ENCODE peak calls at places on chromosomes 7 and 10, in four cellular contexts. One of them, this sample, is unnamed.
A peak's percentile ranks its signal among the peaks of the same experiment; 100 is the strongest.

GRCh38 chr7:26624839-26625238 is 239.6 kb downstream of the SKAP2 start:
- DNase-seq in Panc1: no peak
- DNase-seq in DND-41: no peak
- DNase-seq in tibial nerve: no peak
- DNase-seq in this sample: no peak

GRCh38 chr10:26528715-26529393 is 90.7 kb downstream of the APBB1IP start:
- DNase-seq in DND-41: no peak
- DNase-seq in Panc1: no peak
- DNase-seq in tibial nerve: no peak
- DNase-seq in this sample: no peak

GRCh38 chr7:139043823-139044812 is 8.3 kb upstream of the ZC3HAV1L start:
- DNase-seq in tibial nerve: no peak
- DNase-seq in DND-41: peak; percentile 30
- DNase-seq in Panc1: no peak
- DNase-seq in this sample: peak; percentile 67

GRCh38 chr7:33062023-33062781 is at the start of gene NT5C3A:
- DNase-seq in tibial nerve: no peak
- DNase-seq in Panc1: no peak
- DNase-seq in DND-41: peak; percentile 50
- DNase-seq in this sample: peak; percentile 7

GRCh38 chr7:91892099-91892788 is 11.7 kb upstream of the MTERF1 start:
- DNase-seq in DND-41: no peak
- DNase-seq in Panc1: no peak
- DNase-seq in tibial nerve: no peak
- DNase-seq in this sample: no peak

GRCh38 chr10:22323538-22324305 is 2.8 kb downstream of the BMI1 start:
- DNase-seq in Panc1: no peak
- DNase-seq in DND-41: no peak
- DNase-seq in tibial nerve: no peak
- DNase-seq in this sample: no peak

GRCh38 chr7:45178241-45179225 is 20.9 kb downstream of the RAMP3 start:
- DNase-seq in tibial nerve: no peak
- DNase-seq in DND-41: peak; percentile 18
- DNase-seq in Panc1: no peak
- DNase-seq in this sample: no peak

GRCh38 chr10:86362129-86362527 is 4.5 kb downstream of the GRID1 start:
- DNase-seq in tibial nerve: no peak
- DNase-seq in DND-41: no peak
- DNase-seq in Panc1: no peak
- DNase-seq in this sample: no peak

GRCh38 chr7:122632238-122632637 is 66.7 kb downstream of the RNF133 start:
- DNase-seq in tibial nerve: no peak
- DNase-seq in DND-41: no peak
- DNase-seq in Panc1: no peak
- DNase-seq in this sample: no peak

GRCh38 chr10:114635797-114636550 is 22.1 kb downstream of the ABLIM1 start:
- DNase-seq in Panc1: no peak
- DNase-seq in DND-41: no peak
- DNase-seq in tibial nerve: no peak
- DNase-seq in this sample: no peak

GRCh38 chr7:64881461-64882287 is 21.4 kb upstream of the ZNF273 start:
- DNase-seq in Panc1: no peak
- DNase-seq in tibial nerve: no peak
- DNase-seq in DND-41: no peak
- DNase-seq in this sample: no peak

GRCh38 chr10:73814896-73815718 is 3.7 kb upstream of the NDST2 start:
- DNase-seq in tibial nerve: no peak
- DNase-seq in Panc1: no peak
- DNase-seq in DND-41: no peak
- DNase-seq in this sample: no peak

GRCh38 chr10:122525788-122526187 is 34.8 kb upstream of the DMBT1 start:
- DNase-seq in DND-41: no peak
- DNase-seq in tibial nerve: no peak
- DNase-seq in Panc1: no peak
- DNase-seq in this sample: no peak

GRCh38 chr7:90383879-90384278 is 19.4 kb upstream of the CLDN12 start:
- DNase-seq in Panc1: no peak
- DNase-seq in DND-41: no peak
- DNase-seq in tibial nerve: no peak
- DNase-seq in this sample: no peak

GRCh38 chr7:150938566-150938965 is 39.6 kb downstream of the KCNH2 start:
- DNase-seq in tibial nerve: no peak
- DNase-seq in DND-41: no peak
- DNase-seq in Panc1: no peak
- DNase-seq in this sample: no peak

GRCh38 chr10:17764142-17764541 is 12.1 kb downstream of the TMEM236 start:
- DNase-seq in DND-41: no peak
- DNase-seq in tibial nerve: no peak
- DNase-seq in Panc1: no peak
- DNase-seq in this sample: no peak

GRCh38 chr7:98483276-98483963 is 82.5 kb upstream of the BAIAP2L1 start:
- DNase-seq in DND-41: no peak
- DNase-seq in Panc1: no peak
- DNase-seq in tibial nerve: no peak
- DNase-seq in this sample: no peak

GRCh38 chr10:70693619-70694286 is 21.4 kb downstream of the ADAMTS14 start:
- DNase-seq in DND-41: no peak
- DNase-seq in tibial nerve: peak; percentile 55
- DNase-seq in Panc1: no peak
- DNase-seq in this sample: no peak

GRCh38 chr10:130300608-130301025 is 164.4 kb downstream of the GLRX3 start:
- DNase-seq in DND-41: no peak
- DNase-seq in tibial nerve: no peak
- DNase-seq in Panc1: no peak
- DNase-seq in this sample: peak; percentile 18

GRCh38 chr10:11012880-11013279 is 4.8 kb upstream of the CELF2 start:
- DNase-seq in Panc1: no peak
- DNase-seq in tibial nerve: no peak
- DNase-seq in DND-41: no peak
- DNase-seq in this sample: no peak

GRCh38 chr10:85266808-85267207 is 938.4 kb downstream of the CCSER2 start:
- DNase-seq in tibial nerve: no peak
- DNase-seq in Panc1: no peak
- DNase-seq in DND-41: no peak
- DNase-seq in this sample: no peak

GRCh38 chr10:3499120-3499519 is 285.9 kb downstream of the KLF6 start:
- DNase-seq in Panc1: no peak
- DNase-seq in tibial nerve: no peak
- DNase-seq in DND-41: no peak
- DNase-seq in this sample: no peak

GRCh38 chr10:43214956-43215561 is 51.8 kb downstream of the RASGEF1A start:
- DNase-seq in DND-41: no peak
- DNase-seq in Panc1: no peak
- DNase-seq in tibial nerve: no peak
- DNase-seq in this sample: no peak

GRCh38 chr7:91293840-91294239 is 29.6 kb downstream of the FZD1 start:
- DNase-seq in Panc1: no peak
- DNase-seq in tibial nerve: no peak
- DNase-seq in DND-41: no peak
- DNase-seq in this sample: no peak

GRCh38 chr10:30103595-30104310 is 44.4 kb upstream of the JCAD start:
- DNase-seq in tibial nerve: no peak
- DNase-seq in Panc1: no peak
- DNase-seq in DND-41: no peak
- DNase-seq in this sample: no peak

GRCh38 chr7:83520706-83521105 is 128.2 kb downstream of the SEMA3E start:
- DNase-seq in Panc1: no peak
- DNase-seq in DND-41: no peak
- DNase-seq in tibial nerve: no peak
- DNase-seq in this sample: no peak

GRCh38 chr7:86629-87028 is 105.7 kb upstream of the FAM20C start:
- DNase-seq in DND-41: no peak
- DNase-seq in Panc1: no peak
- DNase-seq in tibial nerve: no peak
- DNase-seq in this sample: no peak

GRCh38 chr7:23356726-23357125 is 57.6 kb downstream of the MALSU1 start:
- DNase-seq in Panc1: no peak
- DNase-seq in tibial nerve: no peak
- DNase-seq in DND-41: no peak
- DNase-seq in this sample: no peak

GRCh38 chr7:158404031-158404761 is 183.4 kb downstream of the PTPRN2 start:
- DNase-seq in Panc1: no peak
- DNase-seq in tibial nerve: no peak
- DNase-seq in DND-41: no peak
- DNase-seq in this sample: no peak
- H3K27ac ChIP-seq in Panc1: no peak overlapping the region
- H3K27ac ChIP-seq in tibial nerve: no peak overlapping the region
- H3K27ac ChIP-seq in DND-41: no peak overlapping the region
- H3K27ac ChIP-seq in this sample: no peak overlapping the region

GRCh38 chr7:74078461-74078860 is 5.1 kb upstream of the LIMK1 start:
- DNase-seq in DND-41: no peak
- DNase-seq in Panc1: no peak
- DNase-seq in tibial nerve: no peak
- DNase-seq in this sample: no peak
- H3K9me3 ChIP-seq in DND-41: no peaks in the 10 kb centered on the region
- H3K9me3 ChIP-seq in Panc1: no peaks in the 10 kb centered on the region
- H3K9me3 ChIP-seq in tibial nerve: no peaks in the 10 kb centered on the region
- H3K9me3 ChIP-seq in this sample: no peaks in the 10 kb centered on the region

GRCh38 chr7:46685051-46685450 is 764.0 kb upstream of the IGFBP3 start:
- DNase-seq in DND-41: no peak
- DNase-seq in tibial nerve: no peak
- DNase-seq in Panc1: no peak
- DNase-seq in this sample: no peak
- TF ChIP-seq CTCF in DND-41: no peak
- TF ChIP-seq CTCF in tibial nerve: no peak
- TF ChIP-seq CTCF in Panc1: peak; percentile 16
- TF ChIP-seq CTCF in this sample: no peak

DNA sequence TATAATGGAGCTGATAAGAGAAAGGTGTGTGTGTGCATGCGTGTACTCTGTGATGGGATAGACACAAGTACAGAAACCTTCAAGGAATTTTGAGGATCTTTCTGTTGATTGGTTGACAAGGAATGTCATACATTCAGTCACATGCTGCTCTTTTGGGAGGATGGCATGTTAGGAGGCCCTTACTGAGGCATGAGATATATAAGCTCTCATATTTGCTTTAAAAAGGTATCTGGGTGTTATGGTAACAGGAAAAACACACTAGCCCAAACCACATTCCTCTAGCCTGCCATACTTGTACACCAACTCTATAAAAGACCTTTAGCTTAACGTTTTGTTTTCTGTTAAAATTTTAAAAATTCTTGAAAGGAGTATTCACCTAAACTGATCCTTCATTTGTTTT is 72.5 kb upstream of the EGFR start:
- DNase-seq in tibial nerve: no peak
- DNase-seq in Panc1: no peak
- DNase-seq in DND-41: no peak
- DNase-seq in this sample: no peak
- H3K27ac ChIP-seq in tibial nerve: no peak overlapping the region
- H3K27ac ChIP-seq in Panc1: no peak overlapping the region
- H3K27ac ChIP-seq in DND-41: no peak overlapping the region
- H3K27ac ChIP-seq in this sample: no peak overlapping the region

GRCh38 chr7:34382166-34382893 is 275.7 kb upstream of the NPSR1 start:
- DNase-seq in tibial nerve: no peak
- DNase-seq in DND-41: no peak
- DNase-seq in Panc1: no peak
- DNase-seq in this sample: no peak
- H3K9me3 ChIP-seq in tibial nerve: no peaks in the 10 kb centered on the region
- H3K9me3 ChIP-seq in DND-41: peaks cover 11% of the 10 kb centered on the region
- H3K9me3 ChIP-seq in Panc1: peaks cover 4% of the 10 kb centered on the region
- H3K9me3 ChIP-seq in this sample: peaks cover 7% of the 10 kb centered on the region

DNA sequence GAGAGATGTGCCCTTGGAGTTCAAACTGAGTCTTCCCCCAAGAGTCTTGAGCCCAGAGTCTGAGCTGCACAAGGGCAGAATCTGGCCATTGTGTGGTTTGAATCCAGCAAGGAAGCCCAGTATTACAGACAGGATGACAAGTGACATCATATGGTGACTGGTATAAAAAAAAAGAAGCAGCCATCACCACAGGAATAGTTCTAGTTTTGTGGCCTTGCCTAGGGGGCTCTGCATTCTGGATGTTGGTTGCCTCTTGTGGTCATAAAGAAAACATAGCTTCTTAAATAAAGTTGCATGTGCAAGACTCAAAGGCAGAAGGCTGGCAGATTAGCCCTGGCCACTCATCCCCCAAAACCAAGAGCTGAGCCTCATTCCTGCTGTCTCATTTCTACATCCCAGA is 16.8 kb upstream of the LRRC72 start:
- DNase-seq in DND-41: no peak
- DNase-seq in tibial nerve: no peak
- DNase-seq in Panc1: no peak
- DNase-seq in this sample: no peak
- TF ChIP-seq CTCF in DND-41: no peak
- TF ChIP-seq CTCF in tibial nerve: no peak
- TF ChIP-seq CTCF in Panc1: no peak
- TF ChIP-seq CTCF in this sample: no peak

DNA sequence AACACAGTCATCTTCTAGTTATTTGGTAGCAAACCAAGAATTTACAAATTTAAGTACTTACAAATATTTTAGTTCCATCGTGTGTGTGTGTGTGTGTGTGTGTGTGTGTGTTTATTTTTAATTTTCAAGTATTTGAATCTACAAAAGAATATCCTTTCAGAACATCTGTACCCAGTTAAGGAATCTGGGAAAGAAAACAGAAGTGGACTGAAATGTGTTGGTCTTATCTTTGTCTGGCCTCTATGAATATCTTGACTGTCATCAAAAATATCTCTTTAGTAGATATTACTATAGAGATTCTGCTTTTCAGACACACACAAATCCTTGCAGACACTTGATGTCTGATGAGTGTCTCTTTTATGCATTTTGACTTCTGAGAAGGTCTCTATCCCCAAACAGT is 36.3 kb downstream of the NRCAM start:
- DNase-seq in tibial nerve: no peak
- DNase-seq in Panc1: no peak
- DNase-seq in DND-41: no peak
- DNase-seq in this sample: no peak
- H3K27ac ChIP-seq in tibial nerve: no peak overlapping the region
- H3K27ac ChIP-seq in Panc1: no peak overlapping the region
- H3K27ac ChIP-seq in DND-41: no peak overlapping the region
- H3K27ac ChIP-seq in this sample: no peak overlapping the region

GRCh38 chr7:5063698-5064097 is 18.0 kb downstream of the RBAK start:
- DNase-seq in Panc1: no peak
- DNase-seq in tibial nerve: no peak
- DNase-seq in DND-41: no peak
- DNase-seq in this sample: no peak
- H3K9me3 ChIP-seq in Panc1: peaks cover 100% of the 10 kb centered on the region
- H3K9me3 ChIP-seq in tibial nerve: peaks cover 36% of the 10 kb centered on the region
- H3K9me3 ChIP-seq in DND-41: peaks cover 86% of the 10 kb centered on the region
- H3K9me3 ChIP-seq in this sample: peaks cover 100% of the 10 kb centered on the region

This sample was measured in CD4-positive, alpha-beta T cell.